ENCODE peak calls at places on chromosomes 12 and 14, in five cellular contexts. P is type B pancreatic cell; S is stimulated activated CD4-positive, alpha-beta T cell treated with anti-CD3 and anti-CD28 coated beads, Interleukin-2, amount 100 ng/mL, for 48 hours; B is retina; C is CD8-positive, alpha-beta T cell. U is an unnamed sample.

GRCh38 chr14:49892301-49892635 is 614 bp upstream of the ARF6 start:
- DNase-seq in P (no peak), S (no peak), B (no peak), C (peak), U (peak)

GRCh38 chr12:84561362-84561761 is 351.2 kb downstream of the SLC6A15 start:
- DNase-seq in P (no peak), S (no peak), B (no peak), C (no peak), U (no peak)

GRCh38 chr12:104057771-104058197 is 6.5 kb upstream of the HCFC2 start:
- DNase-seq in P (no peak), S (no peak), B (peak), C (no peak), U (peak)

GRCh38 chr14:70416322-70416716 is 571 bp downstream of the SYNJ2BP start:
- DNase-seq in P (no peak), S (no peak), B (no peak), C (no peak), U (peak)

GRCh38 chr14:99518441-99519346 is 37.5 kb downstream of the CCNK start:
- DNase-seq in P (peak), S (peak), B (peak), C (peak), U (peak)

GRCh38 chr12:46794593-46795190 is 31.1 kb downstream of the SLC38A4 start:
- DNase-seq in P (no peak), S (no peak), B (no peak), C (no peak), U (no peak)

GRCh38 chr14:51957950-51958349 is 31.4 kb upstream of the RTRAF start:
- DNase-seq in P (no peak), S (no peak), B (no peak), C (no peak), U (peak)

GRCh38 chr12:47970843-47971242 is 7.4 kb downstream of the TMEM106C start:
- DNase-seq in P (no peak), S (no peak), B (no peak), C (no peak), U (no peak)

GRCh38 chr12:84874125-84874824 is 38.3 kb downstream of the SLC6A15 start:
- DNase-seq in P (no peak), S (no peak), B (no peak), C (no peak), U (peak)

GRCh38 chr14:32121536-32121935 is 44.4 kb downstream of the ARHGAP5 start:
- DNase-seq in P (no peak), S (no peak), B (no peak), C (no peak), U (no peak)

GRCh38 chr12:111773801-111774551 is 7.2 kb downstream of the ALDH2 start:
- DNase-seq in P (no peak), S (no peak), B (no peak), C (no peak), U (peak)

GRCh38 chr12:120110550-120111501 is 5.7 kb downstream of the RAB35 start:
- DNase-seq in P (no peak), S (no peak), B (no peak), C (peak), U (no peak)